ENCODE peak calls at places on chromosomes 1 and 21, in nine cellular contexts. R is ovary, X is K562, Z is HCT116, Y is uterus, B is lower leg skin, E is suprapubic skin, N is stomach, T is GM12892. K is an unnamed sample.

GRCh38 chr1:209855623-209856022 is 27.9 kb downstream of the UTP25 start:
- DNase-seq in B (no peak), Y (no peak), X (no peak), N (no peak), T (no peak), R (no peak), E (no peak), Z (no peak), K (no peak)

GRCh38 chr1:145922266-145922665 is 3.7 kb upstream of the PEX11B start:
- DNase-seq in B (no peak), R (no peak), Z (no peak), Y (no peak), X (no peak), E (no peak), N (no peak), T (no peak), K (no peak)

GRCh38 chr1:1857096-1857703 is 33.7 kb downstream of the GNB1 start:
- DNase-seq in E (no peak), Z (no peak), R (no peak), Y (peak; percentile 22), T (no peak), X (no peak), N (peak; percentile 76), B (no peak), K (no peak)

GRCh38 chr1:47656719-47657685 is 219.2 kb downstream of the FOXD2 start:
- DNase-seq in E (peak; percentile 40), T (no peak), Y (no peak), N (peak; percentile 25), X (no peak), B (peak; percentile 86), R (no peak), Z (no peak), K (no peak)

GRCh38 chr1:61287734-61288133 is 205.4 kb downstream of the NFIA start:
- DNase-seq in X (no peak), R (no peak), Y (no peak), Z (peak; percentile 24), N (no peak), T (no peak), B (no peak), E (no peak), K (no peak)

GRCh38 chr1:211345719-211346118 is 19.1 kb downstream of the TRAF5 start:
- DNase-seq in N (no peak), T (no peak), B (peak; percentile 34), X (no peak), Z (no peak), Y (no peak), E (no peak), R (no peak), K (no peak)

GRCh38 chr21:36699026-36699545 is at the start of gene SIM2:
- DNase-seq in T (peak; percentile 22), R (no peak), N (peak; percentile 90), E (no peak), X (peak; percentile 48), Y (no peak), B (no peak), Z (peak; percentile 46), K (no peak)

GRCh38 chr1:42941640-42942330 is 16.9 kb downstream of the SLC2A1 start:
- DNase-seq in R (no peak), Z (peak; percentile 80), B (peak; percentile 93), X (peak; percentile 72), N (peak; percentile 84), E (no peak), T (no peak), Y (no peak), K (peak; percentile 92)

GRCh38 chr1:222084996-222085395 is 343.1 kb upstream of the DUSP10 start:
- DNase-seq in B (no peak), N (no peak), X (no peak), Z (no peak), T (no peak), E (no peak), R (no peak), Y (no peak), K (no peak)

GRCh38 chr1:244435562-244436205 is 16.0 kb downstream of the ADSS2 start:
- DNase-seq in Y (no peak), E (no peak), X (no peak), N (no peak), T (no peak), Z (peak; percentile 12), B (no peak), R (no peak), K (no peak)

GRCh38 chr1:176656257-176656995 is 193.5 kb downstream of the PAPPA2 start:
- DNase-seq in R (no peak), N (no peak), T (no peak), B (no peak), Z (no peak), Y (peak; percentile 25), E (no peak), X (no peak), K (no peak)

GRCh38 chr21:43950936-43951335 is 61.2 kb upstream of the TRAPPC10 start:
- DNase-seq in Z (no peak), Y (no peak), T (no peak), E (no peak), R (no peak), N (no peak), B (no peak), X (no peak), K (no peak)

GRCh38 chr1:13956386-13956785 is 256.4 kb downstream of the PRDM2 start:
- DNase-seq in Y (no peak), E (no peak), Z (no peak), T (no peak), B (no peak), R (no peak), N (no peak), X (no peak), K (no peak)

GRCh38 chr1:117592155-117592554 is 13.7 kb upstream of the TENT5C start:
- DNase-seq in X (no peak), Y (no peak), T (no peak), E (peak; percentile 77), Z (no peak), N (peak; percentile 91), B (no peak), R (no peak), K (no peak)

GRCh38 chr21:43726686-43727570 is 8.0 kb downstream of the PDXK start:
- DNase-seq in E (no peak), N (no peak), B (no peak), R (no peak), T (no peak), Y (no peak), Z (no peak), X (no peak), K (no peak)

GRCh38 chr1:93608188-93609109 is 73.2 kb downstream of the BCAR3 start:
- DNase-seq in N (no peak), E (no peak), Z (no peak), Y (no peak), R (no peak), X (no peak), B (peak; percentile 75), T (no peak), K (no peak)

GRCh38 chr21:34836103-34836932 is 167.5 kb downstream of the CLIC6 start:
- DNase-seq in Z (peak; percentile 97), N (peak; percentile 71), X (no peak), Y (peak; percentile 74), T (no peak), B (peak; percentile 94), R (peak; percentile 69), E (peak; percentile 91), K (peak; percentile 19)

GRCh38 chr1:226984521-226985238 is 44.6 kb downstream of the COQ8A start:
- DNase-seq in T (no peak), X (no peak), B (peak; percentile 81), Z (no peak), R (no peak), E (no peak), N (no peak), Y (no peak), K (peak; percentile 26)
- TF ChIP-seq POLR2A in T (no peak), X (peak; percentile 18), B (no peak), Z (no peak), R (no peak), E (no peak), N (no peak), Y (no peak), K (no peak)

DNA sequence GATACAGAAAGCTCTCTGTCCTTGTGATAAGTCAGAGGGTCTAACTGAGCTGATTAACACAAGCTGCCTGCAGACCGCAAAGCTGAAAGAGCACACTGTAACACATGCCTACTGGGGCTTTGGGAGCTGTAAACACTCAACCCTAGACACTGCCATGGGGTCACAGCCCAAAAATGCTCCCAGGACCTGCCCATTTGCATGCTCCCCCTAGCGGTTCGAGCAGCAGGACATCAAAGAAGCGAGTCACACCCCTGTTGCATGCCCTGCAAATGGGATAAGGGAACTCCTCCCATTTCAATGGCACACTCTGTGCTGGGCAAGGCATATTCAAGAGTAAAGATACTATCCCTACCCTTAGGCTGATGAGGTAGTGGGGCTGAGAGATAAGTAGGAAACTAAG is 22.8 kb downstream of the LCE3E start:
- DNase-seq in X (peak; percentile 23), Y (no peak), Z (peak; percentile 28), N (no peak), R (no peak), B (no peak), E (no peak), T (no peak), K (peak; percentile 14)
- TF ChIP-seq POLR2A in X (no peak), Y (no peak), Z (no peak), N (no peak), R (no peak), B (no peak), E (no peak), T (no peak), K (no peak)

DNA sequence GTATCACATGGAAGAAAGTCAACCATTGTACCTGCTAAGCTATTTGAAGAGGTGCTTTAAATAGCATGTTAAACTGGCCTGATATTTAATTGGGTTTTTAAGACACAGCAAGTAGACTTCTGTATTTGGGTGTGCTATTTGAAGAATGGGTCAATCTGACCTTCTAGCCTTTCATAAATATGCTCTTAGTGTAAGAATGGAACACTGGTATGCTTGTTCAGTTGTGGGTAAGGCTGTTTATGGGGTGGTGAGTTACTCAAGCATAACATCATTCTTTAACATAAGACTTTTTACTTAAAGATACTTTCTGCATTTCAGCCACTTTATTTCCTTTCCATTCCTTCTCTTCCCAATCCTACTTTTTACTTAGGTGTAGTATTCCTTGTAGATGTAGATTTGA is 21.4 kb downstream of the AHCYL1 start:
- DNase-seq in E (no peak), N (no peak), X (no peak), T (no peak), Z (no peak), R (no peak), B (no peak), Y (no peak), K (no peak)
- TF ChIP-seq POLR2A in E (no peak), N (no peak), X (no peak), T (no peak), Z (no peak), R (no peak), B (no peak), Y (no peak), K (no peak)

DNA sequence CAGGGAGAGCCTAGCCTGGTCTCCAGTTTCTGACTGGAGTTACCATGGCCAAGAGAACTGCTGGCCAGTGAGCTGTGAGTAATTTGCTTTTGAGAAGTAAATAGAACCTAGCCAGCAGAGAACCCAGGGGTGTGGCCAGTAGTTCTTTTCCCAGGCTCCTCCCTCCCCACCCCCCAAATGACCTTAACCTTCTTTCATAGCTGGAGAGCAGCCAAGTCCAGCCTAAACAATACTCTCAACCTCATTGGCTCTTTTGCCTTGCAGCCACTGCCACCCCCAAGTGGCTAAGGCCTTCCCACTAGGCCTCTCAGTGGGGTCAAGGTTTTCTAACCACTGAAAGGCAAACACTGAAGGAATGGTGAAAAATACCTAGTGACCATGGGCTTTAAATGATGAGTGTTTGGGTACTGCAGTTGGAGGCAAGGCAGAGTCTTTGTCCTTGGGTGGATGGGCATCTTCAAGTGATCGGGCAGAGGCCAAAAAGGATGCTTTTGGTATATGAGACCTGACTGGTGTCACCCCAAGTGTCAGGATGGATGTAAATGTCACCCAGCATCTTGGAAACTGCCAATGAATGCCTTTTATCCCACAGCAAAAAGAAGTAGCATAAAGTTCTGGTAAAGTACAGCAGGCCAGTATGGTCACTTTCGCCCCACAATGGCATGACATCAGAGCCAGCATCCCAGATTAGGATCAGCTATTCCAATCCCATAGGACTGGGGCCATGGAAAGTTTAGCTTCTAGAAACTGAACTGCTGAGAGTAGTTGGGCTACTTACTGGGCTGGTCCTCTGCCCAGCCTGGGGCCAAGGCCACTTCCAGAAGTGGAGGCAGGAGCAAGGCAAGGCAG is 3.5 kb upstream of the PIGV start:
- DNase-seq in Y (peak; percentile 67), R (peak; percentile 88), E (no peak), T (no peak), Z (no peak), X (peak; percentile 96), B (no peak), N (peak; percentile 84), K (peak; percentile 84)
- TF ChIP-seq POLR2A in Y (no peak), R (no peak), E (no peak), T (no peak), Z (no peak), X (peak; percentile 47), B (no peak), N (no peak), K (no peak)

K was measured in erythroblast.